ENCODE peak calls at places on chromosomes 11 and 22, in nine cellular contexts. U is transverse colon; J is CD8-positive, alpha-beta T cell; V is esophagus squamous epithelium; R is fibroblast of lung; D is naive thymus-derived CD4-positive, alpha-beta T cell; S is prostate gland; W is psoas muscle; K is adrenal gland. G is an unnamed sample. For H3K4me1 and H3K27me3, the result is how much of the 10 kb centered on the place peaks cover.

GRCh38 chr11:61971177-61972111 is 4.0 kb upstream of the FTH1 start:
- DNase-seq in U (peak), J (peak), V (peak), R (peak), D (peak), S (peak), W (peak), K (peak), G (peak)

GRCh38 chr11:84608788-84609309 is 1018.3 kb downstream of the DLG2 start:
- DNase-seq in U (no peak), J (no peak), V (no peak), R (no peak), D (no peak), S (no peak), W (no peak), K (no peak), G (no peak)

GRCh38 chr11:46845740-46846509 is at the start of gene CKAP5:
- DNase-seq in U (peak), J (peak), V (peak), R (peak), D (peak), S (peak), W (peak), K (peak), G (peak)

GRCh38 chr11:109668973-109669634 is 247.1 kb downstream of the C11orf87 start:
- DNase-seq in U (no peak), J (no peak), V (no peak), R (no peak), D (no peak), S (no peak), W (no peak), K (no peak), G (no peak)

GRCh38 chr11:12841946-12842630 is 167.0 kb upstream of the RASSF10 start:
- DNase-seq in U (no peak), J (no peak), V (no peak), R (peak), D (no peak), S (peak), W (no peak), K (peak), G (peak)

GRCh38 chr22:20650294-20651207 is 123.4 kb upstream of the SERPIND1 start:
- DNase-seq in U (no peak), J (no peak), V (no peak), R (no peak), D (no peak), S (no peak), W (no peak), K (no peak), G (no peak)

GRCh38 chr11:3803726-3804510 is 4.4 kb upstream of the PGAP2 start:
- DNase-seq in U (no peak), J (no peak), V (no peak), R (no peak), D (no peak), S (no peak), W (no peak), K (no peak), G (no peak)

GRCh38 chr11:65903068-65903481 is 2.9 kb upstream of the FOSL1 start:
- DNase-seq in U (no peak), J (no peak), V (no peak), R (peak), D (no peak), S (no peak), W (no peak), K (no peak), G (peak)

GRCh38 chr11:103714246-103714645 is 322.2 kb upstream of the DDI1 start:
- DNase-seq in U (no peak), J (no peak), V (no peak), R (peak), D (no peak), S (no peak), W (no peak), K (no peak), G (no peak)

GRCh38 chr22:26289486-26290250 is 120.4 kb downstream of the SEZ6L start:
- DNase-seq in U (no peak), J (no peak), V (no peak), R (no peak), D (no peak), S (no peak), W (no peak), K (no peak), G (peak)

GRCh38 chr22:26298605-26299310 is 129.5 kb downstream of the SEZ6L start:
- DNase-seq in U (no peak), J (no peak), V (no peak), R (no peak), D (no peak), S (no peak), W (no peak), K (no peak), G (no peak)

GRCh38 chr22:26292667-26292995 is 123.4 kb downstream of the SEZ6L start:
- DNase-seq in U (no peak), J (no peak), V (no peak), R (no peak), D (no peak), S (no peak), W (no peak), K (no peak), G (no peak)

GRCh38 chr22:26291940-26292666 is 122.8 kb downstream of the SEZ6L start:
- DNase-seq in U (no peak), J (no peak), V (no peak), R (no peak), D (no peak), S (no peak), W (no peak), K (no peak), G (no peak)

DNA sequence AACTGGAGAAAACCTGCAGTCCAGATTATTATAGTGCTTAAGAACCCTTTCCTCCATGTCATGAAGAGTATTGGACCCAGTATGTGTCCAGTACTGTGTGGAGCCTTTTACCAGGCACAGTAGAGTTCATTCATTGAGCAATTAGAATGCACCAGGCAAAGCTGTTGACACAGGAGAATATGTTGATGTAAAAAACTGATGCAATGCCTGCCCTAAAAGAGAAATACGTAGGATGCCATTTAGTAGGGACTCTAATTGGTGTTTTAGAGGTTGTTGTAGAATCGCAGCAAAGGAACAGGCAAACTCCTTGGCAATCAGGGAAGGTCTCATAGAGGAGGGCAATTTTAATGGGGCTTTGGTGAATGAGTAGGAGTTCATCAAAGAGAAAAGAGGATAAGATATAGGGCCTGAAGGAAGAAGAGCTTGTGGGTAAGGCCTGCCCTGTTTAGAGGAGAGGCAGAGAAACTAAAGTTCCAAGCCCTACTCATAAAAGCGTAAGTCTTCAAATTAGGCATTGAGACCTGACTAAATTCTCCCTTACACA is 126.4 kb downstream of the SEZ6L start:
- DNase-seq in U (no peak), J (no peak), V (no peak), R (no peak), D (no peak), S (no peak), W (no peak), K (no peak), G (no peak)
- H3K27ac ChIP-seq in U (no peak), J (no peak), V (no peak), R (no peak), D (no peak), S (no peak), W (no peak), K (no peak), G (no peak)

DNA sequence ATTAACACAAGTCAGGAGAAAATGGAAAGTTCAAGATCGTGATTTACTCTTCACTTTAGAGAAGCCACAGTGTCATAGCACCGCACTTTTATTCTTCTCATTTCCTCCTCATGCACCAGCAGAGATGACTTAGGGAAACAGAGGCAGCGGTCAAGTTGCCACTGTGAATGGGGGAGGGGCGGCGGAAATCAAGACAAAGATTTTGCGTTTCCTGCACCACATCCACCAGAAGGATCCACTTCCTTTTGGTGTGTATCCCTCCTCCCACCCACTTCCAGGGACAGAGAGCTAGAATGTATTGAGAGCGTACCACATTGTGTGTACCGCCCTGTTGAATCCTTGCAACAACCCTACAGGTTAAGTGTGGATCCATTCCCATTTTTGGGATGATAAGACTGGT is 21.8 kb downstream of the TSPAN18 start:
- DNase-seq in U (no peak), J (no peak), V (no peak), R (no peak), D (no peak), S (no peak), W (no peak), K (no peak), G (no peak)
- H3K4me1 ChIP-seq in U (under half), J (under half), V (under half), R (under half), D (under half), S (under half), W (under half), K (under half), G (under half)

DNA sequence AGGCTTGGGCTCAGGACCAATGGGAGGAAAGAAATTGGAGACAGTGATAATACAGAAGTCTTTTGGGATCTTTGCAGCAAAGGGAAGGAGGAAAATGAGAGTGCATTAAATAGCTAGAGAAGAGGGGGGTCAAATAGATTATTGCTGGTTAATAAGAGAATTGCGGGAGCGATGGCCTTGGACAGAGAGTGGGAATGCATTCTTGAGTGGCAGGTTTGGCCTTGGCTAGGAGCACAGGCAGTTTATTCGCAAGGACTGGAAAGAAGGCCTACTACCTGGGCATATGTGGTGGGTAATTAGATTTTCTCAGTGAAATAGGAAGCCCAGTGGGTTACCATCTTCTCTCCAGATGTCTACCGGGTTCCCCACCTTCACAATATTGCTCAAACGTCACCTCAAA is 3.5 kb upstream of the MEN1 start:
- DNase-seq in U (no peak), J (no peak), V (no peak), R (no peak), D (no peak), S (no peak), W (no peak), K (no peak), G (no peak)
- H3K27me3 ChIP-seq in U (under half), J (under half), V (under half), R (under half), D (under half), S (under half), W (under half), K (under half), G (under half)

GRCh38 chr22:29520851-29521250 is 32.7 kb downstream of the THOC5 start:
- DNase-seq in U (no peak), J (no peak), V (no peak), R (peak), D (no peak), S (no peak), W (no peak), K (peak), G (no peak)
- H3K27ac ChIP-seq in U (no peak), J (no peak), V (no peak), R (no peak), D (no peak), S (peak), W (no peak), K (peak), G (no peak)

GRCh38 chr11:117464778-117465177 is 137.1 kb downstream of the CEP164 start:
- DNase-seq in U (no peak), J (no peak), V (no peak), R (no peak), D (no peak), S (no peak), W (no peak), K (no peak), G (no peak)
- H3K4me1 ChIP-seq in U (under half), J (under half), V (under half), R (under half), D (under half), S (under half), W (under half), K (under half), G (under half)

GRCh38 chr22:45970709-45971388 is 6.1 kb downstream of the WNT7B start:
- DNase-seq in U (no peak), J (no peak), V (no peak), R (peak), D (no peak), S (no peak), W (no peak), K (no peak), G (no peak)
- H3K27me3 ChIP-seq in U (half or more), J (under half), V (under half), R (under half), D (under half), S (under half), W (half or more), K (half or more), G (under half)

GRCh38 chr22:25366408-25366807 is 147.0 kb downstream of the CRYBB2 start:
- DNase-seq in U (no peak), J (no peak), V (no peak), R (no peak), D (no peak), S (no peak), W (peak), K (no peak), G (no peak)
- H3K27ac ChIP-seq in U (peak), J (no peak), V (no peak), R (no peak), D (no peak), S (no peak), W (no peak), K (no peak), G (no peak)

DNA sequence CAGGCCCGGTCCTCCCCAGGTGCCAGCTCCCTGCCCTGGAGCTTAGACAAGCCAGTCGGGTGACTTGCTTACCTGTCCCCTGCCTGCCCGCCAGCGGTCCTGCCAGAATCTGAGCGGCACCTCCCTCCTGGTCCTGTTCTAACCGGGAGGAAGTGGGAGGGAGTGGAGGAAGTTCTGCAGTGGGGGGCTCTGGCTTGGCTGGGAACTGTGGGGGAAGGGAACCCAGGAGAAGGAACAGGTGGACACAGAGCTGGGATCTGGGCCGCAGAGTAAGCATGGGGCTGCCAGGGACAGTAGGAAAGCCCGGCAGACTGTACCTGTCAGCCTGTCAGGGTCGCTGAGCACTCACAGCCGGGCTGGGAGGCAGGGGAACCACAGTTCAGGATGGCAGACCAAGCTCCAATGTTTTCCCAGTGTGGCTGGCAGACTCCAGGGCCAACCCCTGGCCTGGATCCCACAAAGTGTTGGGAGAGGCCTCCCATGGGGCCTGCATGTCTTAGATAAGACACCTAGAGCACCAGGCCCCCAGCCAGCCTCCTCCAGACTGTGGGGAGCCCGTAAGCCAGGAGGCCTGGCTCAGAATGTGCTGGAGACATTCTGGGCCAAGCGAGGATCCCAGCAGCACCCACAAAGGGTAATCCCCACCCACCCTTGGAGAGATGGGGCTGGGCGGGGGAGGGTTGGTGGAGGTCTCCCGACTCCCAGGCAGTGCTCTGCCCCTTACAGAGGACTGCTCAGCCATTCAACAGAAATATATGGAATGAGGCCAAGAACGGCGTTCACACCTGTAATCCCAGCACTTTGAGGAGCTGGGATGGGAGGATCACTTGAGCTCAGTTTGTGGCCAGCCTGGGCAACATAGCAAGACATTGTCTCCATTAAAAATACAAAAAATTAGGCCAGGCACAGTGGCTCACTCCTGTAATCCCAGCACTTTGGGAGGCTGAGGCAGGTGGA is 2.3 kb downstream of the CYB5R3 start:
- DNase-seq in U (peak), J (no peak), V (no peak), R (no peak), D (peak), S (peak), W (peak), K (peak), G (no peak)
- H3K4me1 ChIP-seq in U (half or more), J (under half), V (half or more), R (under half), D (under half), S (under half), W (half or more), K (half or more), G (under half)

DNA sequence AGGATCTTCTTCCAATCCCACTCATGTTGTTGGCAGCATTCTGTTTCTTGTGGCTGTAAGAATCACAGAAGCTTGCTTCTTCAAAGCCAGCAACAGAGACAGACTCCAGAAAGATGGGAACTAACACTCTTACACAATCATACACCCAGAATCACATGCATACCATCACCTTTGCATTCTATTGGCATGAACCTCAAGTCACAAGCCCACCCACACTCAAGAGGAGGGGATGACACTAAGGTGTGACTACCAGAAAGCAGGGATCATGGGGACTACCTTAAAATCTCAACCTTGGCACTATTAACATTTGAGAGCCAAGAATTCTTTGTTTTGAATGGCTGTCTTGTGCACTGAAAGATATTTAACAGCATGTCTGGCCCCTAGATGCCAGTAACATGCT is 13.6 kb upstream of the PANX3 start:
- DNase-seq in U (no peak), J (no peak), V (no peak), R (no peak), D (no peak), S (no peak), W (no peak), K (no peak), G (no peak)
- H3K27me3 ChIP-seq in U (under half), J (under half), V (under half), R (under half), D (under half), S (under half), W (under half), K (under half), G (under half)

DNA sequence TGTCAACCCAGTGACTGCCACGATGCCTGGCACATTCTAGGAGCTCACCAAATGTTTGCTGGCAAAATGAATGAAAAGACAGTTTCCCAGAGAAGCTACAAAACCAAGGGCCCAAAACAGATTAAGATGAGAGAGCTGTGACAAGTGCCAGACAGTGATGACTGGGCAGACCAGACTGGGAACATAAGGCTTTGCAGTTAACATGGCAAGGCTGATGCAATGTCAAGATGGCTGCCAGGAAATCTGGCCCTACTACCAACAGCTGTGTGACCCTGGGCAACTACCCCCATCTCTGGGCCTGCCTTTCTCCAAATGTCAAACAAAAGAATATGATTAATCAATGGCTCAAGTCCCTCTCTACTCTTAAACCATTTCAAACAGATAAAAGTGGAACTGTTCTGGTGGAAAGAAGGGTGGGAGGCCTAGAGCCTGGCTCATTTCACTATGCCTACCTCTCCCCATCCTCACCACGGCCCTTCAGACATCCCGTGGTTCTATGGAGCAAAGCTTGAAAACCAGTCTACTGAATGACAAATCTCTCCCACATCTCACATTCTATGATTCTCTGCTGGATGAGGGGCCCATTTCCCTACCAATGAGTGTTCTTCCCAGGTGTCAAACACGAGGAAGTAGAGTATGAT is 12.8 kb downstream of the AP1B1 start:
- DNase-seq in U (no peak), J (no peak), V (no peak), R (peak), D (no peak), S (no peak), W (peak), K (no peak), G (no peak)
- H3K27ac ChIP-seq in U (no peak), J (no peak), V (peak), R (no peak), D (no peak), S (no peak), W (peak), K (peak), G (no peak)

G was measured in SJCRH30.